ENCODE peak calls at places on chromosomes 11 and 22, in four cellular contexts. U is testis, H is GM23248, G is endothelial cell of umbilical vein. C is an unnamed sample.
A peak's percentile ranks its signal among the peaks of the same experiment; 100 is the strongest.

GRCh38 chr11:77155556-77156130 is 27.6 kb downstream of the MYO7A start:
- DNase-seq in H (no peak), U (no peak), G (no peak), C (no peak)

GRCh38 chr22:17882162-17882561 is 107.9 kb upstream of the BID start:
- DNase-seq in G (no peak), H (no peak), U (no peak), C (no peak)

GRCh38 chr11:117664897-117665296 is 132.1 kb downstream of the DSCAML1 start:
- DNase-seq in U (no peak), H (no peak), G (no peak), C (no peak)

GRCh38 chr11:36030707-36031365 is 87.0 kb downstream of the LDLRAD3 start:
- DNase-seq in U (no peak), G (no peak), H (peak; percentile 31), C (no peak)

GRCh38 chr22:32018056-32018455 is 25.0 kb upstream of the SLC5A1 start:
- DNase-seq in H (no peak), G (no peak), U (no peak), C (no peak)

GRCh38 chr11:64287676-64288352 is 2.2 kb downstream of the GPR137 start:
- DNase-seq in H (no peak), G (no peak), U (no peak), C (no peak)

GRCh38 chr22:36144886-36145541 is 15.5 kb downstream of the APOL3 start:
- DNase-seq in G (peak; percentile 77), U (peak; percentile 77), H (peak; percentile 80), C (peak; percentile 77)

GRCh38 chr11:100815787-100816330 is 128.8 kb downstream of the ARHGAP42 start:
- DNase-seq in G (no peak), H (no peak), U (no peak), C (no peak)

GRCh38 chr22:19853879-19854777 is 546 bp downstream of the GNB1L start:
- DNase-seq in U (peak; percentile 33), G (no peak), H (peak; percentile 31), C (peak; percentile 58)

GRCh38 chr22:22882033-22882717 is 5.4 kb upstream of the IGLL5 start:
- DNase-seq in H (peak; percentile 23), G (no peak), U (no peak), C (peak; percentile 16)

GRCh38 chr11:47106839-47107520 is 69.7 kb downstream of the ARFGAP2 start:
- DNase-seq in H (no peak), U (no peak), G (no peak), C (no peak)

GRCh38 chr11:69101100-69101791 is 52.5 kb downstream of the TPCN2 start:
- DNase-seq in U (peak; percentile 65), G (peak; percentile 71), H (peak; percentile 86), C (peak; percentile 69)

GRCh38 chr11:112999518-112999917 is 38.3 kb downstream of the NCAM1 start:
- DNase-seq in H (no peak), U (no peak), G (no peak), C (no peak)

GRCh38 chr22:50595189-50595588 is 5.4 kb upstream of the MAPK8IP2 start:
- DNase-seq in U (no peak), G (no peak), H (no peak), C (no peak)

GRCh38 chr22:43142881-43143562 is at the start of gene MCAT:
- DNase-seq in H (peak; percentile 81), G (peak; percentile 76), U (peak; percentile 88), C (peak; percentile 83)

GRCh38 chr22:31329029-31329428 is 17.1 kb downstream of the PATZ1 start:
- DNase-seq in G (no peak), H (no peak), U (no peak), C (no peak)

DNA sequence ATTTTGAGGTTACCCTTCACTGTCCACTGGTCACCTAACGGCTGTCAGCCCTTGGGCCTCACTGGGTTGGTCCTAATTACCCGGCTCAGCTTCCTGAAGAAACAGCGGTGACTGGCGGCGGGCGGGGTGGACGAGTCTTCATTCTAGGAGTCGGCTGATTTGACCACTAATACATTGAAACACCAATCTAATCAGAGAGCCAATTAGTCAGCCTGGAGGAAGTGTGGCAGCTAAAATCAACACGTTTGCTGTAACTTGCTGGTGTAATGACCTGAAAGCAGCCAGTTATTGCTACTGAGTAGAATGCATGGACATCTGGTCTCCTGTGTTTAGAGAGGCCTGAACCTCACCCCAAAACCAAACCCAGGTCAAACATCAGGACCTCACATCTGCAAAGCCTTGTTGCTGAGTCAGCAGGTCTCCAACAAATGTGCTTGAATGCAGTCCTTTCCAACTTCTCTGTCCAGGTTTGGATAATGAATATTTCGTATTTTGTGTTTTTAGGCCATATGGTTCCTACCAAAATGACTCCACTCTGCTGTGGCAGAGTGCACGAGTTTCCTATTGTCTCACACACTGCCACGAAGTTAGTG is 496.4 kb downstream of the BRD1 start:
- DNase-seq in H (no peak), G (no peak), U (no peak), C (peak; percentile 38)
- H3K9me3 ChIP-seq in H (no peaks in the 10 kb centered on the region), G (peaks cover 4% of the 10 kb centered on the region), U (no peaks in the 10 kb centered on the region), C (no peaks in the 10 kb centered on the region)

GRCh38 chr11:123545726-123546125 is 108.7 kb downstream of the SCN3B start:
- DNase-seq in H (peak; percentile 38), G (no peak), U (no peak), C (no peak)
- H3K36me3 ChIP-seq in H (no peaks in the 10 kb centered on the region), G (no peaks in the 10 kb centered on the region), U (no peaks in the 10 kb centered on the region), C (no peaks in the 10 kb centered on the region)

GRCh38 chr22:47474464-47474863 is 712.0 kb downstream of the TBC1D22A start:
- DNase-seq in G (no peak), U (no peak), H (no peak), C (no peak)
- H3K9me3 ChIP-seq in G (no peaks in the 10 kb centered on the region), U (no peaks in the 10 kb centered on the region), H (no peaks in the 10 kb centered on the region), C (no peaks in the 10 kb centered on the region)

GRCh38 chr11:103085758-103086365 is 6.1 kb downstream of the DCUN1D5 start:
- DNase-seq in U (no peak), H (peak; percentile 50), G (peak; percentile 71), C (no peak)
- H3K36me3 ChIP-seq in U (no peaks in the 10 kb centered on the region), H (peaks cover 28% of the 10 kb centered on the region), G (peaks cover 10% of the 10 kb centered on the region), C (peaks cover 1% of the 10 kb centered on the region)

GRCh38 chr11:70863988-70864387 is 388.4 kb downstream of the SHANK2 start:
- DNase-seq in G (no peak), U (no peak), H (no peak), C (no peak)
- H3K9me3 ChIP-seq in G (no peaks in the 10 kb centered on the region), U (no peaks in the 10 kb centered on the region), H (no peaks in the 10 kb centered on the region), C (no peaks in the 10 kb centered on the region)

DNA sequence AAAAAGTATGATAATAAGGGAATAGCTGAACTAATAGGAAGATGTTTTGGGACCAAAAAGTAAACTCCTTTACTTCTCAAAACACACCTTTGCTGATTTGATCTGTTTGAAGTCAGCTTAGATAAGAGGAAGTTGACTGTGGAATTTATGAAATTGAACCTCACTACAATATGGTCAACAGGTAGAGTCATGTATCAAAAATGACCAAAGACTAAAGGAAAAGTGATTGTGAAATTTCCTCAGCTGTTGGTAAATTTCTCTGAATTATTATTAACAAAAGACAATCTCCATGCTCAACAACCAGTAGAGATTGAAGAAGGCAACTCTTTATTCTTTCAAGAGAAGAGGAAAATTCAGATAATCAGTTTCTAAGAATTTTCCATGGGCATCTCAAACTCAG is 826.5 kb downstream of the KCNA4 start:
- DNase-seq in G (no peak), U (no peak), H (no peak), C (no peak)
- H3K36me3 ChIP-seq in G (no peaks in the 10 kb centered on the region), U (no peaks in the 10 kb centered on the region), H (no peaks in the 10 kb centered on the region), C (no peaks in the 10 kb centered on the region)

GRCh38 chr22:29945435-29945834 is 62.5 kb downstream of the MTMR3 start:
- DNase-seq in G (no peak), H (no peak), U (no peak), C (no peak)

GRCh38 chr22:29936186-29936585 is 53.2 kb downstream of the MTMR3 start:
- DNase-seq in H (no peak), G (peak; percentile 76), U (no peak), C (no peak)

GRCh38 chr22:29938285-29938693 is 55.3 kb downstream of the MTMR3 start:
- DNase-seq in U (no peak), H (no peak), G (no peak), C (no peak)

GRCh38 chr22:29944339-29944738 is 61.4 kb downstream of the MTMR3 start:
- DNase-seq in G (no peak), U (no peak), H (peak; percentile 10), C (no peak)

GRCh38 chr22:29940526-29940925 is 57.6 kb downstream of the MTMR3 start:
- DNase-seq in G (no peak), H (no peak), U (no peak), C (no peak)
- H3K9me3 ChIP-seq in G (no peaks in the 10 kb centered on the region), H (no peaks in the 10 kb centered on the region), U (no peaks in the 10 kb centered on the region), C (no peaks in the 10 kb centered on the region)